ENCODE peak calls at places on chromosomes 16 and 17, in seven cellular contexts. Q, U, M, C, A, D and S are unnamed samples.

GRCh38 chr17:41989702-41990419 is 23.3 kb downstream of the CNP start:
- DNase-seq in Q (no peak), U (no peak), M (no peak), C (no peak), A (no peak), D (no peak), S (no peak)

GRCh38 chr17:28466521-28467048 is 6.9 kb upstream of the SLC13A2 start:
- DNase-seq in Q (no peak), U (no peak), M (no peak), C (no peak), A (no peak), D (no peak), S (no peak)

GRCh38 chr16:14399397-14400284 is 230.4 kb downstream of the PARN start:
- DNase-seq in Q (peak), U (peak), M (peak), C (peak), A (no peak), D (peak), S (peak)

GRCh38 chr17:39132192-39132600 is 19.2 kb downstream of the PLXDC1 start:
- DNase-seq in Q (peak), U (peak), M (peak), C (no peak), A (peak), D (peak), S (peak)

GRCh38 chr17:49574945-49575523 is 637 bp upstream of the NXPH3 start:
- DNase-seq in Q (no peak), U (no peak), M (no peak), C (no peak), A (no peak), D (no peak), S (no peak)

GRCh38 chr17:31499771-31500554 is 108.5 kb downstream of the RAB11FIP4 start:
- DNase-seq in Q (no peak), U (peak), M (peak), C (peak), A (no peak), D (peak), S (peak)

GRCh38 chr16:1908081-1908633 is 10.1 kb downstream of the HS3ST6 start:
- DNase-seq in Q (no peak), U (no peak), M (no peak), C (no peak), A (no peak), D (no peak), S (no peak)

GRCh38 chr16:3051009-3051408 is 4.6 kb downstream of the MMP25 start:
- DNase-seq in Q (no peak), U (no peak), M (no peak), C (no peak), A (no peak), D (no peak), S (no peak)

GRCh38 chr16:86517652-86518258 is 7.4 kb downstream of the FOXF1 start:
- DNase-seq in Q (peak), U (peak), M (peak), C (no peak), A (peak), D (peak), S (peak)

GRCh38 chr17:42291136-42291535 is 2.8 kb downstream of the STAT5A start:
- DNase-seq in Q (no peak), U (no peak), M (no peak), C (no peak), A (no peak), D (no peak), S (no peak)

GRCh38 chr17:49715717-49716279 is 8.0 kb upstream of the SLC35B1 start:
- DNase-seq in Q (no peak), U (no peak), M (no peak), C (no peak), A (no peak), D (no peak), S (no peak)

GRCh38 chr16:19118938-19119431 is 5.2 kb downstream of the ITPRIPL2 start:
- DNase-seq in Q (peak), U (peak), M (peak), C (peak), A (no peak), D (no peak), S (peak)

GRCh38 chr17:82128287-82128686 is 30.3 kb upstream of the FASN start:
- DNase-seq in Q (no peak), U (no peak), M (no peak), C (no peak), A (no peak), D (no peak), S (no peak)

GRCh38 chr16:71630808-71631207 is 4.8 kb downstream of the MARVELD3 start:
- DNase-seq in Q (no peak), U (no peak), M (no peak), C (no peak), A (no peak), D (no peak), S (no peak)

GRCh38 chr16:28943281-28943680 is 7.5 kb upstream of the NFATC2IP start:
- DNase-seq in Q (no peak), U (no peak), M (no peak), C (no peak), A (no peak), D (no peak), S (no peak)

GRCh38 chr17:59972778-59973177 is 8.2 kb upstream of the RNFT1 start:
- DNase-seq in Q (no peak), U (peak), M (peak), C (no peak), A (no peak), D (no peak), S (peak)
- H3K4me3 ChIP-seq in Q (no peak), U (no peak), M (no peak), C (no peak), A (no peak), D (no peak), S (no peak)

GRCh38 chr17:74567397-74567796 is at the start of gene CD300H:
- DNase-seq in Q (no peak), U (no peak), M (peak), C (no peak), A (no peak), D (no peak), S (no peak)
- TF ChIP-seq CTCF in Q (no peak), U (no peak), M (no peak), C (no peak), A (no peak), D (no peak), S (no peak)

GRCh38 chr17:62823111-62823895 is 15.2 kb upstream of the MARCHF10 start:
- DNase-seq in Q (no peak), U (no peak), M (no peak), C (no peak), A (no peak), D (no peak), S (peak)
- H3K4me3 ChIP-seq in Q (no peak), U (no peak), M (no peak), C (no peak), A (no peak), D (no peak), S (no peak)

GRCh38 chr17:20155258-20156195 is 146.4 kb downstream of the SPECC1 start:
- DNase-seq in Q (peak), U (peak), M (peak), C (peak), A (peak), D (peak), S (peak)
- TF ChIP-seq CTCF in Q (peak), U (no peak), M (no peak), C (no peak), A (no peak), D (no peak), S (no peak)

DNA sequence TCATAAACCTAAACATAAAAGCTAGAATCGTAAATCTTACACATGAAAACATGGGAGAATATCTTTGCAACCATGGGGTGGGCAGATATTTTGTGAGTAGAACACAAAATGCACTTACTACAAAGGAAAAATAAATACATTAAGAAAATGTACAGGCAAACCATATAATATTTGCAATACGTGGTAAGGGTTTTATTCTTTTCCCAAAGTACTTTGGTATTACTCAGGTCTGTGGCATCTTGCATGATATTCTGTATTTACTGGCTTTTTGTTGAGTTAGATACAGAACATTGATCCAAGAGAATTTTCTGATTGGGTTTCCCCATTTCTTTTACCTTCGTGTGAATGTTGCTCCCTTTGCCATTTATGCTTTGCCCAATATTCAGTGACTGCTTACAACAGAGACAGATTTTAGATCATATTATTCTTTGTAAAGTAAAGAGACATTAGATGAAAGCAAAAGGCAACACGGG is 33.0 kb upstream of the ARHGAP17 start:
- DNase-seq in Q (no peak), U (no peak), M (no peak), C (no peak), A (no peak), D (no peak), S (no peak)
- H3K4me3 ChIP-seq in Q (peak), U (peak), M (peak), C (peak), A (peak), D (no peak), S (peak)

DNA sequence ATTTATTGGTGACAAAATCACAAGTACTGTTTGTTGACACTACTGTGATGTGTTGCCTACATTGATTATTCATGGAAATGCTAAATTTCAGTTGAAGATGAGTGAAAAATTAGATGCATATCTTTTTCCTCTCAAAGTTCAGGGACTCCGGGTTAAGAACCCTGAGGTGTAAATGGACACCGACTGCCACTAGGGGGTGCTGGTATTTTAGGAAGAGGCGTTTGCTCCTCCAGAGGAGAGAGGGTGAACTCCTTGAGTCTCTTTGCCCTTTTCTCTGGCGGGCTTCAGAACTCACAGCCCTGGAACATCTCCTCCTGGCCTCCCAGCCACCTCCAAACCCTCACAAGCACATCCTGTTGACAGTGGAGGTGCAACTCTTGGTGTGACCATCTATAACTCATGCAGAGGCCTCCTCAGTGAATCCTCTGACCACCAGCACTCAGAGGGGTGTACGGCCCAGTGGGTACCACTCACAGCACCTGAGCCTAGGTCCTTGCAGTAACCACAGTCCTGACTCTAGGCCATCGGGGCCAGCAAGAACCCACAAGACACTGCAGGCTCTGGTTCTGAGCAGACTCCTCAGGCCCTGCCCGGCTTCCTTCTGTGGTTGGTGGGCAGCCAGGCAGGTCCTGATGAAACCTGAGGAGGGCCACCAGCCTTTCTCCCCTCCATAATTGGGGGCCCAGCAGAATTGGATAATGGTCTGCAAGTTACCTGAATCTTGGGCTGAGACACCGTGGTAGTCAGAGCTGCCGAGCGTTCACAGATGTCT is 26.2 kb upstream of the PIK3R5 start:
- DNase-seq in Q (peak), U (peak), M (peak), C (no peak), A (no peak), D (peak), S (peak)
- TF ChIP-seq CTCF in Q (peak), U (peak), M (peak), C (peak), A (peak), D (peak), S (peak)

GRCh38 chr17:76546556-76547182 is 6.8 kb downstream of the PRCD start:
- DNase-seq in Q (no peak), U (peak), M (peak), C (no peak), A (no peak), D (peak), S (peak)

GRCh38 chr17:76548378-76549214 is 8.8 kb downstream of the PRCD start:
- DNase-seq in Q (no peak), U (no peak), M (no peak), C (no peak), A (no peak), D (peak), S (no peak)

GRCh38 chr17:76545918-76546555 is 6.2 kb downstream of the PRCD start:
- DNase-seq in Q (no peak), U (no peak), M (no peak), C (no peak), A (no peak), D (peak), S (no peak)

GRCh38 chr17:76547642-76548202 is 7.9 kb downstream of the PRCD start:
- DNase-seq in Q (no peak), U (no peak), M (no peak), C (no peak), A (no peak), D (no peak), S (no peak)

GRCh38 chr17:76547183-76547641 is 7.4 kb downstream of the PRCD start:
- DNase-seq in Q (peak), U (peak), M (peak), C (no peak), A (no peak), D (peak), S (peak)
- H3K4me3 ChIP-seq in Q (no peak), U (no peak), M (no peak), C (no peak), A (no peak), D (no peak), S (no peak)

GRCh38 chr16:12098429-12099310 is 122.1 kb downstream of the SNX29 start:
- DNase-seq in Q (no peak), U (no peak), M (no peak), C (no peak), A (no peak), D (no peak), S (no peak)
- TF ChIP-seq CTCF in Q (no peak), U (no peak), M (no peak), C (no peak), A (no peak), D (peak), S (no peak)